ENCODE peak calls at places on chromosomes 13 and 19, in nine cellular contexts. Q is cardiac fibroblast, C is HFF-Myc, F is breast epithelium, O is progenitor cell of endocrine pancreas, I is glutamatergic neuron, Y is adrenal gland, P is foreskin keratinocyte, M is mesothelial cell of epicardium. N is an unnamed sample.
A peak's percentile ranks its signal among the peaks of the same experiment; 100 is the strongest.

GRCh38 chr19:16301999-16302694 is 22.5 kb upstream of the KLF2 start:
- DNase-seq in Q (peak; percentile 64), C (no peak), F (no peak), O (no peak), I (no peak), Y (peak; percentile 57), P (no peak), M (no peak), N (no peak)

GRCh38 chr19:50266896-50267295 is 62.3 kb downstream of the KCNC3 start:
- DNase-seq in Q (no peak), C (no peak), F (no peak), O (no peak), I (no peak), Y (no peak), P (no peak), M (no peak), N (peak; percentile 66)

GRCh38 chr19:30807263-30807662 is 435.1 kb downstream of the ZNF536 start:
- DNase-seq in Q (no peak), C (no peak), F (no peak), O (no peak), I (no peak), Y (no peak), P (no peak), M (no peak), N (no peak)

GRCh38 chr19:3142292-3142670 is 6.4 kb downstream of the GNA15 start:
- DNase-seq in Q (peak; percentile 95), C (no peak), F (no peak), O (no peak), I (no peak), Y (peak; percentile 82), P (peak; percentile 79), M (no peak), N (no peak)

GRCh38 chr19:14114854-14115253 is 2.7 kb downstream of the PRKACA start:
- DNase-seq in Q (peak; percentile 51), C (no peak), F (no peak), O (no peak), I (peak; percentile 72), Y (peak; percentile 72), P (no peak), M (no peak), N (peak; percentile 69)

GRCh38 chr19:14979136-14979497 is 547 bp downstream of the SLC1A6 start:
- DNase-seq in Q (no peak), C (no peak), F (no peak), O (no peak), I (peak; percentile 42), Y (no peak), P (no peak), M (no peak), N (no peak)

GRCh38 chr19:21604351-21604926 is 99.0 kb downstream of the ZNF429 start:
- DNase-seq in Q (peak; percentile 49), C (no peak), F (no peak), O (no peak), I (no peak), Y (no peak), P (peak; percentile 8), M (no peak), N (no peak)

GRCh38 chr13:25501231-25501630 is 129.5 kb downstream of the ATP8A2 start:
- DNase-seq in Q (no peak), C (no peak), F (no peak), O (no peak), I (peak; percentile 35), Y (no peak), P (no peak), M (no peak), N (no peak)

GRCh38 chr13:95243207-95243606 is 58.0 kb downstream of the ABCC4 start:
- DNase-seq in Q (no peak), C (no peak), F (no peak), O (no peak), I (no peak), Y (no peak), P (no peak), M (no peak), N (no peak)

GRCh38 chr19:52542984-52543664 is 15.7 kb downstream of the ZNF808 start:
- DNase-seq in Q (peak; percentile 21), C (no peak), F (no peak), O (no peak), I (no peak), Y (no peak), P (no peak), M (no peak), N (no peak)

GRCh38 chr19:41587101-41587837 is 11.3 kb downstream of the CEACAM21 start:
- DNase-seq in Q (no peak), C (no peak), F (no peak), O (no peak), I (no peak), Y (no peak), P (no peak), M (no peak), N (no peak)

GRCh38 chr19:47269596-47269995 is 5.1 kb upstream of the INAFM1 start:
- DNase-seq in Q (no peak), C (no peak), F (no peak), O (no peak), I (no peak), Y (no peak), P (no peak), M (no peak), N (no peak)

GRCh38 chr19:40139533-40140287 is 49.0 kb upstream of the ZNF780A start:
- DNase-seq in Q (peak; percentile 72), C (peak; percentile 12), F (no peak), O (no peak), I (no peak), Y (peak; percentile 25), P (no peak), M (no peak), N (peak; percentile 44)

GRCh38 chr13:93309886-93310520 is 83.4 kb downstream of the GPC6 start:
- DNase-seq in Q (peak; percentile 87), C (peak; percentile 26), F (no peak), O (no peak), I (no peak), Y (no peak), P (peak; percentile 69), M (no peak), N (no peak)

GRCh38 chr13:75798353-75799245 is 162.5 kb downstream of the LMO7 start:
- DNase-seq in Q (peak; percentile 70), C (peak; percentile 47), F (no peak), O (no peak), I (no peak), Y (no peak), P (peak; percentile 32), M (no peak), N (no peak)

GRCh38 chr19:34276614-34277013 is 22.3 kb downstream of the GARRE1 start:
- DNase-seq in Q (no peak), C (no peak), F (no peak), O (no peak), I (no peak), Y (no peak), P (no peak), M (no peak), N (no peak)

DNA sequence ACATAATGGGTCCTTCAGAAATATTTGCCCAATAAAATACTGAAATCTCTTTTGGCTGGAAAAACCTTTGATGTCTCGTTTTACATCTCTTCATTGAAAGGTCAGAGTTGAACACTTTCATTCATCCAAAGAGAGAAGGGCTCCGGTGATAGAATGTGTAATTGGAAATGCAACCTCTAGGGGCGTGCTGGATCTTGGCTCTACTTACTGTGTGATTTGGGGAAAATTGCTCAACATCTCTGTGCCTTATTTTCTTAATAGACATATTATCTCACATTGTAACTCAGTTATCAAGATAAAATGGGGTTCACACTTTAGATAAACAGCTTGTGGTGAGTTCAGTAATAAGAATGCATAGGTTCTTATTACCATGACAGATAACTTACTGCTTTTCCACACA is 1444.1 kb downstream of the SLITRK5 start:
- DNase-seq in Q (no peak), C (no peak), F (no peak), O (no peak), I (no peak), Y (no peak), P (no peak), M (no peak), N (no peak)
- TF ChIP-seq CTCF in Q (no peak), C (no peak), F (no peak), O (peak; percentile 29), I (peak; percentile 57), Y (no peak), P (peak; percentile 23), M (peak; percentile 49), N (no peak)

DNA sequence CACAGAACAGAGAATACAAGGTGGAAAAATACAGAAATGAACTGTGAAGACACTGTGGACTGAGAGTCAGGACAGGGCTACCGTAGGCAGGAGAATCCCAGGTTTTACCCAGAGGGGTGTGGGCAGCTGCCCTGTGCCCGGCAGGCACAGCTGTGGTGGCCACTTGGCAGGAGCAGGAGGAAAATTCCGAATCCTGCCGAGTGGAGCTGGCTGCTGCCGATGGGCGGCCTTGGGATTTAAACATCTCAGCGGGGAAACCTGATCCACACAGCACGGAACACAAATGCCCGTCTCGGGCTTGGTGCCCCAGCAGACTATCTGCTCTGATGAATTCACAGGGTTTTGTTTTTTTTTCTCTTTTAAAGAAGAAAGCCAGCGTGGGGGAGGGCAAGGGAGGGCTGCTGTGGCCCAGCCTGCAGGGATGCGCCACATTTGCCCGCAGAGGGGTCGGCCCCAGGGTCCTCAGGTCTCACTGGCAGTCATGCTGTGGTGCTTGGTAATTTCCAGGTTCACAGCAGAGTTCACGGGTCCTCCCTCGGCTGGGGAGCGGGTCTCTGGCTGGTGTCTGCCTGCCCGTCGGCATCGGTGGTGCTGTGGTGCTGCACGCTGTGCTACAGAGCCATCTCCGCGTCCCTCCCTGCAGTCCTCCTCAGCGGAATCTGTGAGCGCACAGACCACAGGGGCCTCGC is 28.0 kb downstream of the MPND start:
- DNase-seq in Q (no peak), C (no peak), F (no peak), O (no peak), I (no peak), Y (peak; percentile 83), P (no peak), M (no peak), N (no peak)
- TF ChIP-seq CTCF in Q (no peak), C (no peak), F (no peak), O (no peak), I (no peak), Y (no peak), P (no peak), M (no peak), N (no peak)

GRCh38 chr19:29393915-29394460 is 131.8 kb upstream of the VSTM2B start:
- DNase-seq in Q (no peak), C (no peak), F (no peak), O (no peak), I (no peak), Y (no peak), P (no peak), M (no peak), N (no peak)
- TF ChIP-seq CTCF in Q (no peak), C (no peak), F (no peak), O (peak; percentile 38), I (peak; percentile 36), Y (no peak), P (no peak), M (no peak), N (no peak)

GRCh38 chr19:33177417-33177976 is 16.6 kb upstream of the LRP3 start:
- DNase-seq in Q (no peak), C (no peak), F (no peak), O (peak; percentile 60), I (peak; percentile 83), Y (no peak), P (no peak), M (no peak), N (peak; percentile 66)
- TF ChIP-seq CTCF in Q (peak; percentile 47), C (peak; percentile 8), F (no peak), O (peak; percentile 56), I (peak; percentile 62), Y (peak; percentile 54), P (peak; percentile 41), M (peak; percentile 49), N (peak; percentile 42)